ENCODE peak calls at places on chromosomes 16 and 17, in six cellular contexts. One of them, this sample, is unnamed.

GRCh38 chr16:84751947-84752346 is 52.1 kb downstream of the USP10 start:
- DNase-seq in caudate nucleus: no peak
- DNase-seq in heart left ventricle: no peak
- DNase-seq in transverse colon: no peak
- DNase-seq in tibial nerve: no peak
- DNase-seq in EL: no peak
- DNase-seq in this sample: no peak

GRCh38 chr17:68458260-68459029 is 1.1 kb upstream of the WIPI1 start:
- DNase-seq in caudate nucleus: no peak
- DNase-seq in heart left ventricle: no peak
- DNase-seq in transverse colon: no peak
- DNase-seq in tibial nerve: no peak
- DNase-seq in EL: no peak
- DNase-seq in this sample: no peak

GRCh38 chr17:62687997-62688396 is 60.5 kb downstream of the MRC2 start:
- DNase-seq in caudate nucleus: no peak
- DNase-seq in heart left ventricle: no peak
- DNase-seq in transverse colon: no peak
- DNase-seq in tibial nerve: no peak
- DNase-seq in EL: no peak
- DNase-seq in this sample: no peak

GRCh38 chr16:79723583-79724168 is 123.1 kb upstream of the MAF start:
- DNase-seq in caudate nucleus: no peak
- DNase-seq in heart left ventricle: no peak
- DNase-seq in transverse colon: peak
- DNase-seq in tibial nerve: no peak
- DNase-seq in EL: no peak
- DNase-seq in this sample: no peak

GRCh38 chr16:27108051-27108770 is 41.5 kb downstream of the C16orf82 start:
- DNase-seq in caudate nucleus: no peak
- DNase-seq in heart left ventricle: no peak
- DNase-seq in transverse colon: no peak
- DNase-seq in tibial nerve: no peak
- DNase-seq in EL: no peak
- DNase-seq in this sample: no peak

GRCh38 chr17:50668025-50668837 is 33.5 kb downstream of the ABCC3 start:
- DNase-seq in caudate nucleus: no peak
- DNase-seq in heart left ventricle: no peak
- DNase-seq in transverse colon: no peak
- DNase-seq in tibial nerve: no peak
- DNase-seq in EL: peak
- DNase-seq in this sample: no peak

GRCh38 chr16:65069090-65069489 is 52.8 kb downstream of the CDH11 start:
- DNase-seq in caudate nucleus: no peak
- DNase-seq in heart left ventricle: no peak
- DNase-seq in transverse colon: no peak
- DNase-seq in tibial nerve: no peak
- DNase-seq in EL: peak
- DNase-seq in this sample: no peak

GRCh38 chr17:9306086-9306485 is 269.5 kb downstream of the STX8 start:
- DNase-seq in caudate nucleus: no peak
- DNase-seq in heart left ventricle: no peak
- DNase-seq in transverse colon: no peak
- DNase-seq in tibial nerve: no peak
- DNase-seq in EL: no peak
- DNase-seq in this sample: no peak

This sample was measured in central memory CD4-positive, alpha-beta T cell.